ENCODE peak calls at places on chromosome 20, in four cellular contexts. One of them, this sample, is unnamed.
A peak's percentile ranks its signal among the peaks of the same experiment; 100 is the strongest.

GRCh38 chr20:31860431-31861345 is 9.6 kb downstream of the DUSP15 start:
- DNase-seq in cardiac fibroblast: peak; percentile 61
- DNase-seq in HL-60: no peak
- DNase-seq in pancreas: no peak
- DNase-seq in this sample: no peak

GRCh38 chr20:60022849-60023248 is 64.6 kb downstream of the CDH26 start:
- DNase-seq in cardiac fibroblast: no peak
- DNase-seq in HL-60: no peak
- DNase-seq in pancreas: no peak
- DNase-seq in this sample: no peak

GRCh38 chr20:35226126-35226774 is at the start of gene MMP24:
- DNase-seq in cardiac fibroblast: no peak
- DNase-seq in HL-60: no peak
- DNase-seq in pancreas: no peak
- DNase-seq in this sample: no peak

GRCh38 chr20:51481311-51481997 is 61.1 kb downstream of the NFATC2 start:
- DNase-seq in cardiac fibroblast: no peak
- DNase-seq in HL-60: no peak
- DNase-seq in pancreas: no peak
- DNase-seq in this sample: no peak

GRCh38 chr20:49762940-49763766 is 49.5 kb upstream of the B4GALT5 start:
- DNase-seq in cardiac fibroblast: no peak
- DNase-seq in HL-60: no peak
- DNase-seq in pancreas: no peak
- DNase-seq in this sample: no peak

GRCh38 chr20:39588148-39588757 is 626.1 kb downstream of the DHX35 start:
- DNase-seq in cardiac fibroblast: no peak
- DNase-seq in HL-60: no peak
- DNase-seq in pancreas: no peak
- DNase-seq in this sample: no peak

GRCh38 chr20:59004493-59004762 is 2.6 kb downstream of the CTSZ start:
- DNase-seq in cardiac fibroblast: no peak
- DNase-seq in HL-60: peak; percentile 72
- DNase-seq in pancreas: no peak
- DNase-seq in this sample: no peak

GRCh38 chr20:257419-257818 is at the start of gene DEFB132:
- DNase-seq in cardiac fibroblast: no peak
- DNase-seq in HL-60: no peak
- DNase-seq in pancreas: no peak
- DNase-seq in this sample: no peak

GRCh38 chr20:21643417-21643816 is 62.0 kb upstream of the PAX1 start:
- DNase-seq in cardiac fibroblast: no peak
- DNase-seq in HL-60: no peak
- DNase-seq in pancreas: no peak
- DNase-seq in this sample: no peak

GRCh38 chr20:51042657-51043247 is 19.8 kb upstream of the KCNG1 start:
- DNase-seq in cardiac fibroblast: no peak
- DNase-seq in HL-60: no peak
- DNase-seq in pancreas: no peak
- DNase-seq in this sample: no peak

GRCh38 chr20:5128886-5129285 is 2.1 kb downstream of the CDS2 start:
- DNase-seq in cardiac fibroblast: no peak
- DNase-seq in HL-60: no peak
- DNase-seq in pancreas: no peak
- DNase-seq in this sample: no peak

GRCh38 chr20:32406701-32407100 is 48.6 kb downstream of the ASXL1 start:
- DNase-seq in cardiac fibroblast: no peak
- DNase-seq in HL-60: no peak
- DNase-seq in pancreas: no peak
- DNase-seq in this sample: no peak

GRCh38 chr20:6583134-6583738 is 184.2 kb upstream of the BMP2 start:
- DNase-seq in cardiac fibroblast: peak; percentile 78
- DNase-seq in HL-60: peak; percentile 3
- DNase-seq in pancreas: peak; percentile 40
- DNase-seq in this sample: no peak

GRCh38 chr20:31751126-31751525 is 12.0 kb downstream of the TPX2 start:
- DNase-seq in cardiac fibroblast: peak; percentile 73
- DNase-seq in HL-60: no peak
- DNase-seq in pancreas: no peak
- DNase-seq in this sample: peak; percentile 87

GRCh38 chr20:58651823-58652605 is 931 bp downstream of the STX16 start:
- DNase-seq in cardiac fibroblast: peak; percentile 83
- DNase-seq in HL-60: peak; percentile 67
- DNase-seq in pancreas: peak; percentile 44
- DNase-seq in this sample: no peak

GRCh38 chr20:40189621-40190020 is 499.4 kb downstream of the MAFB start:
- DNase-seq in cardiac fibroblast: no peak
- DNase-seq in HL-60: no peak
- DNase-seq in pancreas: no peak
- DNase-seq in this sample: no peak

GRCh38 chr20:35541118-35541782 is 628 bp upstream of the ERGIC3 start:
- DNase-seq in cardiac fibroblast: no peak
- DNase-seq in HL-60: no peak
- DNase-seq in pancreas: no peak
- DNase-seq in this sample: no peak

DNA sequence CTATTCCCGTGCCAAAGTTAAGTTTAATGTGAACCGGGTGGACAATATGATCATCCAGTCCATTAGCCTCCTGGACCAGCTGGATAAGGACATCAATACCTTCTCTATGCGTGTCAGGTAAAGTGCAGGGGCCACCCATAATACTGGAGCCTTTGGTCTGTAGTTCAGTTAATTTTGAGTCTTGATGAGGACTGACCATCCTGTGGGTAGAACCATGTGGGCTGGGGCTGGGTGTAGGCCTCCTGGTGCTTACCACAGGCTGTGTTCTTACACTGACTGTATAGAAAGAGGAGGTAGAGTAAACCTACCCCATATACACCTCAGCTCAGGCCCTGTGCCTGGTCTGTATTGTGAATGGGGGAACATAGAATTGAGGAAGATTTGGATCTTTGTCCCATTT is 2.4 kb downstream of the NOP56 start:
- DNase-seq in cardiac fibroblast: no peak
- DNase-seq in HL-60: no peak
- DNase-seq in pancreas: no peak
- DNase-seq in this sample: no peak
- H3K4me3 ChIP-seq in cardiac fibroblast: no peak overlapping the region
- H3K4me3 ChIP-seq in HL-60: peak overlapping the region; percentile 83
- H3K4me3 ChIP-seq in pancreas: no peak overlapping the region
- H3K4me3 ChIP-seq in this sample: no peak overlapping the region

GRCh38 chr20:37571033-37571432 is 43.4 kb upstream of the BLCAP start:
- DNase-seq in cardiac fibroblast: no peak
- DNase-seq in HL-60: no peak
- DNase-seq in pancreas: no peak
- DNase-seq in this sample: no peak
- H3K4me3 ChIP-seq in cardiac fibroblast: no peak overlapping the region
- H3K4me3 ChIP-seq in HL-60: no peak overlapping the region
- H3K4me3 ChIP-seq in pancreas: no peak overlapping the region
- H3K4me3 ChIP-seq in this sample: no peak overlapping the region

GRCh38 chr20:64189986-64190385 is 25.7 kb downstream of the MYT1 start:
- DNase-seq in cardiac fibroblast: no peak
- DNase-seq in HL-60: no peak
- DNase-seq in pancreas: no peak
- DNase-seq in this sample: no peak

GRCh38 chr20:64188682-64189529 is 24.7 kb downstream of the MYT1 start:
- DNase-seq in cardiac fibroblast: peak; percentile 91
- DNase-seq in HL-60: no peak
- DNase-seq in pancreas: peak; percentile 32
- DNase-seq in this sample: no peak

GRCh38 chr20:64188071-64188470 is 23.8 kb downstream of the MYT1 start:
- DNase-seq in cardiac fibroblast: no peak
- DNase-seq in HL-60: no peak
- DNase-seq in pancreas: no peak
- DNase-seq in this sample: no peak

GRCh38 chr20:64191002-64191401 is 26.8 kb downstream of the MYT1 start:
- DNase-seq in cardiac fibroblast: no peak
- DNase-seq in HL-60: no peak
- DNase-seq in pancreas: no peak
- DNase-seq in this sample: no peak

DNA sequence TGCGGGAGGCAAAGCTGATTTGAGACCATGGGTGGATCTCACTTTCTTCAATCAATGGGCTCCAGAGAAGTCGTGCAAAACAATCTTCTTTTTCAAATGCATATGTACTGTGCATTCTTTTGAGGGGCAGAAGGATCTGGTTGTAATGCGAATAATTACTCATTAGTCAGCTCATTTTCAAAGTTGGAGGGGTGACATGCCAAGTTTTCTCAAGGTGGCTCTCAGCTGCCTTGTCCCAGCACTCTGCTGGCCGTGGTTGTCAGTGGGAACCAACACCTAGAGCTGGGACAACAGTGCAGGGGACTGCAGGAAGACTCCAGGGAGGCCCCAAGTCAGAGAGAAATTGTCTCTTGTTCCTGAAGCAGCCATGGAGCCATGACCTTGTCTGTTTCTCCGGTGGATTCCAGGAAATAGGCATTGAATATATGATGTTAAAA is 25.3 kb downstream of the MYT1 start:
- DNase-seq in cardiac fibroblast: no peak
- DNase-seq in HL-60: no peak
- DNase-seq in pancreas: no peak
- DNase-seq in this sample: no peak
- H3K4me3 ChIP-seq in cardiac fibroblast: no peak overlapping the region
- H3K4me3 ChIP-seq in HL-60: no peak overlapping the region
- H3K4me3 ChIP-seq in pancreas: no peak overlapping the region
- H3K4me3 ChIP-seq in this sample: no peak overlapping the region

GRCh38 chr20:46562373-46563169 is 12.1 kb upstream of the OCSTAMP start:
- DNase-seq in cardiac fibroblast: peak; percentile 68
- DNase-seq in HL-60: peak; percentile 63
- DNase-seq in pancreas: peak; percentile 62
- DNase-seq in this sample: no peak
- H3K4me3 ChIP-seq in cardiac fibroblast: no peak overlapping the region
- H3K4me3 ChIP-seq in HL-60: peak overlapping the region; percentile 39
- H3K4me3 ChIP-seq in pancreas: peak overlapping the region; percentile 19
- H3K4me3 ChIP-seq in this sample: peak overlapping the region; percentile 25

DNA sequence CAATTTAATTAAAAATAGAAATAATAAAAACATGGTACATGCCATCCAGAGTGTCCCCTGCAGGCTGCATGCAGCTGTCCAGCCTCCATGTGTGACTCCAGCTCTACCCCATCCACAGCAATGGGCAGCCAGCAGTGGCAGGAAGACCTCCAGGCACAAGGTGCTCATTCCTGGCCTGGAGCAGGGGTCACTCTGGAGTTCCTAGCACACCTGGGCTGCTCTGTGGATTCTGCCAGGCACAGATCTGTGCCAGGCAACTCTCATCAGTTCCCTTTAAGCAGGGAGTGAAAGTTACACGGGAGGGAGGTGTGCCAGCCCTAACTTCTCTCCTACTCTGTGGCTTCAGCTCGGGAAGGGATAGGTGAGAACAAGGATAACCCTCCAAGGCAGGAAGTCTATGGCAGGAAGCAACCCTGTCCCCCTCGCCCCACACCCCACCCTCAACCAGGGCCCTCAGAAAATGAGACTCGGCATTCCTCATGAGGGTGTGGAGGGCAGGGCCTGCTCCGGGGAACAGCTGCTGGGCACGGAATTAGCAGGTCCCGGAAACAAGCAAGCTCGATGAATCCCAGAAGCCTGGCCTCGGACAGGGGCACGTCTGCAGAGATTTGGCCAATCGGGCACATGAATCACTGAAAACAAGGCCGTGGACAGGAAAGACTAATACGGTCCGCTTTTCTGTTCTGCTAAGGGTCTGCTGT is 10.0 kb downstream of the JPH2 start:
- DNase-seq in cardiac fibroblast: no peak
- DNase-seq in HL-60: no peak
- DNase-seq in pancreas: no peak
- DNase-seq in this sample: no peak
- H3K4me3 ChIP-seq in cardiac fibroblast: no peak overlapping the region
- H3K4me3 ChIP-seq in HL-60: no peak overlapping the region
- H3K4me3 ChIP-seq in pancreas: no peak overlapping the region
- H3K4me3 ChIP-seq in this sample: no peak overlapping the region

DNA sequence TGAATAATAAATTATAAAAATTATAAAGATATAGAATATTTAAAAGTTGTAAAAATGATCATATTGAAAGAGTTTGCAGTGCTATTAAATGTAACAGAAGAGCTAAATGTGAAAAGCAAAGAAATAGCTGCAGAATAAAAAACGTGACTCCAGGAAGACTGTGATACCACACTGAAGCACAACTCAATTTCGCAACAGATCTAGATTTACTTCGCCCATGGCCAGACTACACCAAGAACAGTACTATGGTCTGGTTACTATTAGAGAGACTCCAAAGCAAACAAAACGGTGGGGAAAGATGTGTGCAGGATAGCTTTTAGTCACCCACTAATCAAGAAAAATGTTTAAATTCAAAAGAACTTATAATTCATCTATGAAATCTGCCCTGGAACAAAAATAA is 1.9 kb downstream of the CHD6 start:
- DNase-seq in cardiac fibroblast: peak; percentile 10
- DNase-seq in HL-60: peak; percentile 54
- DNase-seq in pancreas: no peak
- DNase-seq in this sample: no peak
- H3K4me3 ChIP-seq in cardiac fibroblast: no peak overlapping the region
- H3K4me3 ChIP-seq in HL-60: no peak overlapping the region
- H3K4me3 ChIP-seq in pancreas: no peak overlapping the region
- H3K4me3 ChIP-seq in this sample: no peak overlapping the region

DNA sequence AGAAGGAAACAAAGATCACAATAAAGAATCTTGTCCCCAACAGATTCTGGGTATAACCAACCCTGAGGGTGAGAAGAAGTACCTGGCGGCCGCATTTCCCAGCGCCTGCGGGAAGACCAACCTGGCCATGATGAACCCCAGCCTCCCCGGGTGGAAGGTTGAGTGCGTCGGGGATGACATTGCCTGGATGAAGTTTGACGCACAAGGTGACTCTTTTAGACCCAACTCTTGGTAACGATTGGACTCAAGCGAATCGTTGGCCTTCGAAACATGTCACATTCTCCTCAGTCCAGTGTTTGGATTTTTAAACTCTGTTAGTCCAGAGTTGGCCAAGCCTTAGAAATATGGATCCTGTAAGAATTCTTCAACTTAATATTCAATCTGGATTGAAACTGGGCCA is 2.6 kb downstream of the PCK1 start:
- DNase-seq in cardiac fibroblast: no peak
- DNase-seq in HL-60: no peak
- DNase-seq in pancreas: no peak
- DNase-seq in this sample: no peak
- H3K4me3 ChIP-seq in cardiac fibroblast: no peak overlapping the region
- H3K4me3 ChIP-seq in HL-60: no peak overlapping the region
- H3K4me3 ChIP-seq in pancreas: no peak overlapping the region
- H3K4me3 ChIP-seq in this sample: no peak overlapping the region

DNA sequence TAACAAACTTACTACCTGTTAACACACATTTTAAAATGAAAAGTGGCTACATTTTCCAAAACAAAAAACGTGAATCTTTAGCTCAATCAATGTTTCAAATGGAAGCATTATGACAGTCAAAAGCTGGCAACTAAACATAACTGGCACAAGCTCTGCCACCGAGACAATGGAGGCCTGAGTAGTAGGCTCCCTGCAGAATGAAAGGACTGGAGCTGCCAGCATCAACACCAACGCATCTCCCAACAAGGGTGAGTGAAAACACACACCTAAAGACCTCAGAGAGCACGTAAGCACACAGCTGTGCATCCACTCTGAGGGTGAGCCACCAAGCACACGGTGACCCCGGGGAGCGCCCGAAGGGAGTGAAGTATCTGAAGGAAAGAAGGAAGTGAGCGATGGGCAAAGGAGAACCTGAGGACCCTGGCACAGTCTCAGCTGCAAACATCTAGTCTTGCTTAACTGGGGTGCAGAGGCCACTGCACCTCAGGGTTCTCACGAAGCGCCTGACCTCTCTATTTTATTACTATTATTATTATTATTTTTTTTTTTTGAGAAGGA is 1.6 kb upstream of the ADRM1 start:
- DNase-seq in cardiac fibroblast: no peak
- DNase-seq in HL-60: no peak
- DNase-seq in pancreas: no peak
- DNase-seq in this sample: no peak
- H3K4me3 ChIP-seq in cardiac fibroblast: no peak overlapping the region
- H3K4me3 ChIP-seq in HL-60: no peak overlapping the region
- H3K4me3 ChIP-seq in pancreas: no peak overlapping the region
- H3K4me3 ChIP-seq in this sample: no peak overlapping the region

This sample was measured in skeletal muscle cell.